ENCODE peak calls at places on chromosomes 5 and 9, in four cellular contexts. V is CD8-positive, alpha-beta memory T cell; X is NCI-H1694 treated with DMSO at 0.1 percent for 48 hours; T is HTR-8/SVneo. W is an unnamed sample.

GRCh38 chr9:86796671-86797070 is 150.6 kb downstream of the GAS1 start:
- DNase-seq in V (no peak), X (no peak), T (no peak), W (no peak)

GRCh38 chr9:93218161-93218560 is 34.2 kb downstream of the WNK2 start:
- DNase-seq in V (peak; percentile 8), X (no peak), T (no peak), W (no peak)

GRCh38 chr5:179215576-179215975 is 129.7 kb downstream of the ADAMTS2 start:
- DNase-seq in V (no peak), X (no peak), T (no peak), W (no peak)

GRCh38 chr5:108238936-108239887 is 142.7 kb downstream of the FBXL17 start:
- DNase-seq in V (no peak), X (no peak), T (no peak), W (peak; percentile 68)

GRCh38 chr9:71878327-71879274 is 32.4 kb downstream of the ABHD17B start:
- DNase-seq in V (no peak), X (no peak), T (no peak), W (no peak)

GRCh38 chr5:11047625-11048024 is 286.6 kb upstream of the DAP start:
- DNase-seq in V (no peak), X (no peak), T (no peak), W (no peak)

GRCh38 chr5:107476783-107477182 is 194.0 kb downstream of the EFNA5 start:
- DNase-seq in V (peak; percentile 76), X (no peak), T (no peak), W (no peak)

GRCh38 chr5:141753971-141754713 is 72.1 kb upstream of the ARAP3 start:
- DNase-seq in V (no peak), X (no peak), T (peak; percentile 59), W (no peak)

GRCh38 chr9:93118863-93119702 is 15.0 kb downstream of the NINJ1 start:
- DNase-seq in V (peak; percentile 35), X (no peak), T (no peak), W (no peak)

GRCh38 chr9:128713941-128714573 is 9.9 kb downstream of the ZDHHC12 start:
- DNase-seq in V (peak; percentile 36), X (no peak), T (no peak), W (no peak)

GRCh38 chr9:135876936-135877335 is 30.4 kb downstream of the CAMSAP1 start:
- DNase-seq in V (no peak), X (no peak), T (no peak), W (no peak)

GRCh38 chr9:36791204-36791948 is 218.7 kb downstream of the MELK start:
- DNase-seq in V (no peak), X (no peak), T (no peak), W (no peak)

GRCh38 chr5:123422433-123423277 is 548 bp downstream of the CEP120 start:
- DNase-seq in V (no peak), X (peak; percentile 36), T (peak; percentile 5), W (peak; percentile 17)

GRCh38 chr5:57804007-57804444 is 321.4 kb upstream of the ACTBL2 start:
- DNase-seq in V (no peak), X (no peak), T (no peak), W (no peak)

GRCh38 chr5:126969548-126969947 is 60.8 kb downstream of the MARCHF3 start:
- DNase-seq in V (no peak), X (no peak), T (no peak), W (no peak)

GRCh38 chr9:92759446-92759845 is 5.2 kb downstream of the BICD2 start:
- DNase-seq in V (no peak), X (no peak), T (no peak), W (no peak)

GRCh38 chr9:82152181-82152580 is 163.6 kb downstream of the SPATA31D1 start:
- DNase-seq in V (no peak), X (no peak), T (no peak), W (no peak)

GRCh38 chr5:67619235-67619634 is 422.6 kb upstream of the CD180 start:
- DNase-seq in V (no peak), X (no peak), T (no peak), W (no peak)

W was measured in H4.